ENCODE peak calls at places on chromosome 7, in seven cellular contexts. M is GM12892, F is SK-N-SH, D is H1, G is GM12878, X is K562, B is HepG2. R is an unnamed sample.

GRCh38 chr7:94043299-94043698 is 39.1 kb upstream of the BET1 start:
- DNase-seq in F (no peak), B (no peak), X (no peak), G (no peak), D (no peak), M (no peak), R (no peak)

GRCh38 chr7:125119559-125120115 is 190.0 kb upstream of the POT1 start:
- DNase-seq in G (no peak), F (no peak), M (no peak), B (no peak), D (no peak), X (no peak), R (no peak)

GRCh38 chr7:1541431-1542162 is 11.1 kb downstream of the MAFK start:
- DNase-seq in M (no peak), F (no peak), D (no peak), G (no peak), B (no peak), X (no peak), R (no peak)

GRCh38 chr7:103989200-103989784 is at the start of gene RELN:
- DNase-seq in B (peak), G (no peak), F (peak), X (peak), D (peak), M (no peak), R (peak)

GRCh38 chr7:70654979-70655378 is 477.0 kb upstream of the GALNT17 start:
- DNase-seq in G (no peak), F (no peak), B (no peak), D (no peak), M (no peak), X (no peak), R (no peak)

GRCh38 chr7:18768256-18768655 is 272.7 kb downstream of the HDAC9 start:
- DNase-seq in D (no peak), F (no peak), G (no peak), B (no peak), M (no peak), X (no peak), R (no peak)

GRCh38 chr7:112989531-112989930 is 97.1 kb downstream of the GPR85 start:
- DNase-seq in G (no peak), D (no peak), B (no peak), X (no peak), M (no peak), F (no peak), R (no peak)

GRCh38 chr7:87219545-87220025 is at the start of gene TMEM243:
- DNase-seq in B (peak), G (peak), F (peak), M (peak), X (peak), D (peak), R (peak)

GRCh38 chr7:85154282-85154937 is 32.4 kb downstream of the SEMA3D start:
- DNase-seq in M (no peak), D (no peak), B (no peak), F (no peak), G (no peak), X (no peak), R (no peak)

GRCh38 chr7:117907058-117907633 is 33.9 kb upstream of the CTTNBP2 start:
- DNase-seq in X (no peak), F (no peak), B (no peak), D (no peak), M (no peak), G (no peak), R (no peak)

GRCh38 chr7:104275900-104276299 is 52.5 kb upstream of the LHFPL3 start:
- DNase-seq in F (no peak), D (no peak), B (peak), M (no peak), G (no peak), X (no peak), R (no peak)

GRCh38 chr7:155725073-155725346 is 80.5 kb downstream of the RBM33 start:
- DNase-seq in X (no peak), G (no peak), D (no peak), B (no peak), M (no peak), F (no peak), R (no peak)

GRCh38 chr7:9776900-9777299 is 1196.8 kb upstream of the PHF14 start:
- DNase-seq in M (no peak), G (no peak), B (no peak), F (no peak), D (no peak), X (no peak), R (no peak)

GRCh38 chr7:98280791-98281756 is at the start of gene BRI3:
- DNase-seq in D (peak), F (peak), X (peak), B (peak), M (peak), G (peak), R (peak)

GRCh38 chr7:150406311-150406564 is 27.1 kb downstream of the ZNF775 start:
- DNase-seq in D (no peak), X (no peak), G (no peak), M (no peak), B (no peak), F (no peak), R (no peak)

GRCh38 chr7:150370612-150371071 is 2.0 kb downstream of the REPIN1 start:
- DNase-seq in F (no peak), B (peak), X (no peak), D (no peak), G (no peak), M (no peak), R (no peak)

GRCh38 chr7:109793-110556 is 82.4 kb upstream of the FAM20C start:
- DNase-seq in B (no peak), F (no peak), X (no peak), G (no peak), M (no peak), D (peak), R (no peak)

GRCh38 chr7:963236-964078 is 9.0 kb upstream of the ADAP1 start:
- DNase-seq in F (peak), B (no peak), M (no peak), D (no peak), G (no peak), X (peak), R (peak)

GRCh38 chr7:84548366-84549085 is 353.9 kb upstream of the SEMA3A start:
- DNase-seq in M (no peak), D (no peak), B (no peak), F (no peak), G (no peak), X (no peak), R (no peak)

GRCh38 chr7:26172048-26172447 is 20.1 kb downstream of the NFE2L3 start:
- DNase-seq in F (no peak), X (no peak), D (no peak), M (no peak), G (no peak), B (no peak), R (no peak)

GRCh38 chr7:6238309-6238925 is 34.0 kb downstream of the CYTH3 start:
- DNase-seq in G (no peak), X (no peak), B (peak), F (no peak), D (no peak), M (no peak), R (no peak)

GRCh38 chr7:22653981-22654380 is 73.0 kb upstream of the IL6 start:
- DNase-seq in X (no peak), M (no peak), D (no peak), B (no peak), G (no peak), F (no peak), R (no peak)
- TF ChIP-seq POLR2AphosphoS5 in X (no peak), M (no peak), D (no peak), B (no peak), G (no peak), F (no peak), R (no peak)

GRCh38 chr7:131865911-131866310 is 309.5 kb upstream of the PODXL start:
- DNase-seq in M (no peak), B (no peak), X (no peak), F (no peak), G (no peak), D (no peak), R (no peak)

GRCh38 chr7:131869186-131869862 is 312.9 kb upstream of the PODXL start:
- DNase-seq in G (no peak), B (no peak), D (no peak), X (no peak), F (no peak), M (no peak), R (no peak)

GRCh38 chr7:131861620-131862346 is 305.4 kb upstream of the PODXL start:
- DNase-seq in G (no peak), F (no peak), B (no peak), M (no peak), D (no peak), X (no peak), R (no peak)

GRCh38 chr7:131867461-131867860 is 311.0 kb upstream of the PODXL start:
- DNase-seq in M (no peak), X (no peak), B (no peak), G (no peak), D (no peak), F (no peak), R (no peak)
- TF ChIP-seq TAF1 in M (no peak), X (no peak), B (no peak), G (no peak), D (no peak), F (no peak), R (no peak)

GRCh38 chr7:36639826-36640225 is 84.5 kb downstream of the AOAH start:
- DNase-seq in B (no peak), G (no peak), M (no peak), D (no peak), F (no peak), X (no peak), R (no peak)
- TF ChIP-seq POLR2AphosphoS5 in B (no peak), G (no peak), M (no peak), D (no peak), F (no peak), X (no peak), R (no peak)

DNA sequence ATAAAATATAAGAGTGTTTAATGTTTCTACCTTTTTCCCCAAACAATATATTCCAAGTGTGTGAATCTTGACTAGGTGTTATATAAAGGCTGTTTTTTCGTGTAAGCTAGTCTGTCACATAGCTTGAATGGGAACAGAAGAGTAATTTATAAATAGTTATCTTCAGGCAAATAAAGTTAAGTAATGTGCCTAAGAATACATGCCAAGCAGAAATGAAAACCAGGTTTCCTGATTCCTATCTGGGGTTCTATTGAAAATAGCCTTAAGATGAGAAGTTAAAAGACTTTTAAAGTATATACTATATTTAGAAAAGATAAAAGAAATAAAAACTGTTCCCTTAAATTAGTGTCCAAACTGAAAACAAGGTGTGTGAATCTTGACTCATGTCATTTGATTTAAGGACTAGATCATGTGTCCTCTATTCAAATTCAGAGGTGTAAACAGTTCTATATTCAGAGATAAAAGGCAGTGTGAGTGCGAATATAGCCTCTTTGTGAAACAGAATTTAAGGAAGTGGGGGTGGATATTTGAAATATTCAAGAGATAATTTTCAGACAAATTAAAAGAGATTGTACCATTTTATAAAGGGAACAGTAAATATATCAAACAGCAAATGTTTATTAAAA is 247.5 kb downstream of the THSD7A start:
- DNase-seq in F (peak), M (no peak), X (no peak), G (no peak), B (no peak), D (no peak), R (no peak)
- TF ChIP-seq TAF1 in F (no peak), M (no peak), X (no peak), G (no peak), B (no peak), D (no peak), R (no peak)